ENCODE peak calls at places on chromosomes 2 and 18, in four cellular contexts. L, U, H and P are unnamed samples. For H3K4me1 and H3K27me3, the result is how much of the 10 kb centered on the place peaks cover.

GRCh38 chr2:84085562-84085961 is 373.5 kb downstream of the SUCLG1 start:
- DNase-seq in L (no peak), U (no peak), H (no peak), P (no peak)

GRCh38 chr2:178219247-178219646 is 24.9 kb downstream of the OSBPL6 start:
- DNase-seq in H (no peak), U (no peak), L (no peak), P (no peak)

GRCh38 chr2:24825883-24826800 is 32.9 kb downstream of the CENPO start:
- DNase-seq in H (no peak), U (no peak), L (peak), P (no peak)

GRCh38 chr2:108139521-108139920 is 100.2 kb upstream of the SULT1C3 start:
- DNase-seq in H (no peak), U (no peak), L (no peak), P (no peak)

GRCh38 chr2:191917430-191917881 is 70.6 kb upstream of the CAVIN2 start:
- DNase-seq in U (no peak), H (no peak), L (no peak), P (no peak)

GRCh38 chr2:198127627-198128026 is 323.2 kb downstream of the PLCL1 start:
- DNase-seq in H (peak), U (peak), L (no peak), P (peak)

GRCh38 chr2:172108587-172108930 is 5.9 kb upstream of the DLX2 start:
- DNase-seq in L (no peak), H (no peak), U (no peak), P (no peak)

GRCh38 chr2:176986579-176986978 is 226.0 kb upstream of the HNRNPA3 start:
- DNase-seq in L (no peak), U (no peak), H (no peak), P (no peak)

GRCh38 chr2:71602581-71602980 is 149.2 kb downstream of the DYSF start:
- DNase-seq in U (no peak), H (no peak), L (no peak), P (no peak)

GRCh38 chr2:74267068-74267467 is 68.7 kb downstream of the MTHFD2 start:
- DNase-seq in L (no peak), U (no peak), H (peak), P (peak)

GRCh38 chr2:215780891-215781290 is 232.5 kb downstream of the MREG start:
- DNase-seq in L (no peak), U (no peak), H (no peak), P (no peak)

GRCh38 chr2:232328516-232329460 is 49.8 kb upstream of the ALPP start:
- DNase-seq in U (no peak), L (no peak), H (no peak), P (no peak)

GRCh38 chr18:79522451-79523220 is 126.9 kb downstream of the NFATC1 start:
- DNase-seq in H (peak), L (peak), U (no peak), P (peak)

GRCh38 chr2:237859082-237859433 is 365 bp upstream of the RAMP1 start:
- DNase-seq in H (no peak), L (no peak), U (no peak), P (no peak)

GRCh38 chr18:8366656-8367055 is 242.6 kb upstream of the RAB12 start:
- DNase-seq in L (peak), U (no peak), H (no peak), P (no peak)

GRCh38 chr2:121529439-121530209 is 1.1 kb upstream of the RNU4ATAC start:
- DNase-seq in L (peak), U (peak), H (peak), P (peak)

GRCh38 chr18:11972371-11973174 is 8.7 kb upstream of the IMPA2 start:
- DNase-seq in H (no peak), L (no peak), U (no peak), P (no peak)

GRCh38 chr18:46771141-46771540 is 14.3 kb upstream of the ST8SIA5 start:
- DNase-seq in U (no peak), L (no peak), H (no peak), P (no peak)

GRCh38 chr2:149313512-149313972 is 16.8 kb upstream of the LYPD6 start:
- DNase-seq in L (peak), H (no peak), U (peak), P (peak)

GRCh38 chr2:234098675-234099195 is 48.2 kb downstream of the SPP2 start:
- DNase-seq in U (no peak), L (no peak), H (no peak), P (no peak)

GRCh38 chr18:42620585-42620984 is 494.9 kb downstream of the RIT2 start:
- DNase-seq in U (no peak), L (no peak), H (no peak), P (no peak)

GRCh38 chr2:109459485-109459884 is 154.3 kb downstream of the SEPTIN10 start:
- DNase-seq in L (peak), U (no peak), H (no peak), P (no peak)

DNA sequence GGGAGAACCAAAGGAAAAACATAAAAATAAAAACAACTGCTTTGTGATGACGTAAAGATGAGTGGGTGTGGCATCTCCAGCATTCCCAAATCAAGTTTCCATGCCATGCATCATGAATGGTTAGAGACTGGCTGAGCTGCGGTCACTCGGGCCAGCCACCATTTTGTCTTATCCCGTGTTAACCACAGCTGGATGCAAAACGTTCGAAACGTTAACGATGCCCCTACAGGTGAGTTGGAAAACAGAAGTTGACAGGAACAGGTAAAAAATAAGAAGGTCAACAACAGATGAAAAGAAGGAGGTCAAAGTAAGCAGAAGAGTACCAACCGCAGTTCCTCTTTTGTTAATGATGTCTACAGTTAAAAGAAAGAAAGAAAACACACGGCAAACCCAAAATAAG is 411.1 kb downstream of the NRXN1 start:
- DNase-seq in H (no peak), U (no peak), L (no peak), P (no peak)
- TF ChIP-seq CTCF in H (no peak), U (no peak), L (no peak), P (no peak)

GRCh38 chr18:364221-364620 is 96.4 kb upstream of the THOC1 start:
- DNase-seq in U (no peak), H (no peak), L (no peak), P (no peak)

GRCh38 chr18:369224-370010 is 101.6 kb upstream of the THOC1 start:
- DNase-seq in U (no peak), L (no peak), H (no peak), P (no peak)

GRCh38 chr18:363327-364115 is 95.7 kb upstream of the THOC1 start:
- DNase-seq in H (no peak), L (no peak), U (no peak), P (no peak)

GRCh38 chr18:365651-366050 is 97.8 kb upstream of the THOC1 start:
- DNase-seq in L (no peak), H (no peak), U (no peak), P (no peak)

DNA sequence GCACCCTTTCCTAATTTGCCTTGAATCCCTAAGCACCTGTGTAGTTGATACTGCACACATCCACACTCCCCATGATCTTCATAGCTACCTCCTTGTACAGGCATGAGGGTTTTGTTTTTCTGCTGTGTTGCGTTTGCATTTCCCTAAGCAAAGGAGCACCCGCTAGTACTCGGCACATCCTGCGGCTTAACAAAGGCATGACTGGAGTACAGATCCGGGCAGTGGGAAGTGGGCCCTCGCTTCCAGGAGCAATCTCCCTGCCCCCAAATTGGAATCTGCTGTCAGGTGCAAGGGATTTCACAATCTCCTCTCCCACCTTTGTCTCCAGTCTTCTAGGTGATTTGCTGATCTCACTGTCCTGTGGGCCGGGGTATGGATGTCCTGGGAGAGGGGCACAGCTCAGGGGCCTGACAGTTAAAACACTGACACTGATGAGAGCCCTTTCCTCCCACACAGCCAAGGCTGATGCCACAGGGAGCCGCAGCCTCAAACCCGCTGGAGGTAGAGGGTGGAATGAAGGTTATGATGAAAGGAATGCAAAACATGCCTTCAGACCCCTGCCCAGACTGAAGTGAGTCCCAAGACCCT is 98.7 kb upstream of the THOC1 start:
- DNase-seq in U (no peak), L (no peak), H (no peak), P (no peak)
- H3K4me1 ChIP-seq in U (under half), L (under half), H (under half), P (under half)

GRCh38 chr2:66581461-66582363 is 146.8 kb downstream of the MEIS1 start:
- DNase-seq in H (no peak), L (peak), U (peak), P (no peak)

GRCh38 chr2:66585616-66586015 is 150.7 kb downstream of the MEIS1 start:
- DNase-seq in U (peak), H (no peak), L (no peak), P (no peak)

GRCh38 chr2:66582364-66582974 is 147.5 kb downstream of the MEIS1 start:
- DNase-seq in H (no peak), U (no peak), L (no peak), P (no peak)

GRCh38 chr2:66582975-66583842 is 148.3 kb downstream of the MEIS1 start:
- DNase-seq in L (no peak), H (no peak), U (peak), P (no peak)

DNA sequence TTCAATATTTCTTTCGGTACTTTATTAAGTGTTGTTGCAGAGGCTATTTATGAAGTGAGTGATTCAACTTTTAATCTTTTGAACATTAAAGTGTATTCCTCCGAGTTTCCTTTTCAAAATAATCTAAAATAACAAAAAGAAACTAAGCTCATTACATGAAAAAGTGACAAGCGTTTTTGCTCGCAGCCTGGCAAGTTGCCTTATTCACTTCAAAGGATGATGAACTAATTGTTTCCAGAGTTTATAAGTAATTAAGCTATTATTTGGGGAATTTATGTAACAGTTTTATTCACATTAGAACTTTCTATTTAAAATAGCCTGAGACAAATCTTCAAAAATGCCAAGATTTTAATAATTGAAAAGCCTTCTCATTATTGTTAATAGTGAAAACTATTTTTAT is 149.1 kb downstream of the MEIS1 start:
- DNase-seq in H (no peak), U (no peak), L (no peak), P (no peak)
- H3K27me3 ChIP-seq in H (under half), U (under half), L (under half), P (under half)

GRCh38 chr2:162184362-162184761 is 32.3 kb upstream of the GCG start:
- DNase-seq in H (no peak), U (no peak), L (no peak), P (no peak)
- TF ChIP-seq CTCF in H (no peak), U (no peak), L (no peak), P (no peak)

DNA sequence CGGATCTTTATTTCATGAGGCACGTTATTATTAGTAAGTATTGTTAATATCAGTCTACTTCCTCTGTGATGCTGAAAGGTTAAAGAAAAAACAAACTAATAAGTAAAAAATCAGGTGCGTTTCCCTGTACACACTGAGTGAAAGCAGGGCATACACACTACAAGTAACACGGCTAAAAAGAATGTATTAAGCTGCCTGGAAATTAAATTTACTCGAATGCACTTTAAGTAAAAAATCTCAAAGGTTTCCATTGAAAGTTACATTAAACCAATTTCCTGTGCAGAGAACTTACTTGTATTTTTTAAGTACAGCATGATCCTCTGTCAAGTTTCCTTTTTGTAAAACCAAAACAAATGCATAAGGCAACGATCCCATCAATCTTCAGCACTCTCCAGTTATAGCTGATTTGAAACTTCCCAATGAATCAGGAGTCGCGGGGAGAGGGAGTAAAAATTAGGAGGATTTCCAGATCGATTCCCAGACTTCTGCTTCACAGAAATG is 637 bp downstream of the BCL2 start:
- DNase-seq in H (no peak), L (no peak), U (no peak), P (no peak)
- H3K4me1 ChIP-seq in H (under half), L (under half), U (under half), P (under half)

GRCh38 chr2:10980071-10980470 is 68.3 kb downstream of the KCNF1 start:
- DNase-seq in U (no peak), L (no peak), H (no peak), P (no peak)
- H3K27me3 ChIP-seq in U (under half), L (under half), H (under half), P (under half)